ENCODE peak calls at places on chromosomes 12 and 14, in nine cellular contexts. Y, D, M, P, K, G, H, Q and C are unnamed samples.

GRCh38 chr14:105255021-105255507 is 6.7 kb downstream of the BTBD6 start:
- DNase-seq in Y (no peak), D (no peak), M (peak; percentile 41), P (no peak), K (no peak), G (no peak), H (peak; percentile 81), Q (no peak), C (peak; percentile 16)

GRCh38 chr12:99911076-99911475 is 73.7 kb downstream of the ANKS1B start:
- DNase-seq in Y (no peak), D (peak; percentile 27), M (no peak), P (peak; percentile 27), K (no peak), G (peak; percentile 61), H (peak; percentile 94), Q (no peak), C (peak; percentile 71)

GRCh38 chr14:81055971-81056370 is 100.5 kb downstream of the TSHR start:
- DNase-seq in Y (no peak), D (no peak), M (no peak), P (no peak), K (no peak), G (no peak), H (no peak), Q (no peak), C (no peak)

GRCh38 chr14:59664741-59665140 is 88.1 kb upstream of the CCDC175 start:
- DNase-seq in Y (no peak), D (no peak), M (no peak), P (no peak), K (no peak), G (no peak), H (no peak), Q (no peak), C (no peak)

GRCh38 chr12:14885718-14886201 is at the start of gene MGP:
- DNase-seq in Y (no peak), D (no peak), M (no peak), P (peak; percentile 71), K (no peak), G (no peak), H (no peak), Q (no peak), C (no peak)

GRCh38 chr14:95046711-95047681 is 110.3 kb downstream of the DICER1 start:
- DNase-seq in Y (no peak), D (no peak), M (no peak), P (no peak), K (peak; percentile 37), G (no peak), H (peak; percentile 3), Q (peak; percentile 64), C (peak; percentile 25)

GRCh38 chr12:75766263-75767160 is 255.1 kb upstream of the KRR1 start:
- DNase-seq in Y (no peak), D (no peak), M (no peak), P (no peak), K (no peak), G (no peak), H (peak; percentile 59), Q (no peak), C (peak; percentile 43)

GRCh38 chr14:20494935-20495766 is 10.2 kb upstream of the RNASE10 start:
- DNase-seq in Y (no peak), D (no peak), M (no peak), P (no peak), K (no peak), G (no peak), H (no peak), Q (no peak), C (no peak)

GRCh38 chr12:78970041-78970440 is 105.5 kb downstream of the SYT1 start:
- DNase-seq in Y (no peak), D (no peak), M (no peak), P (no peak), K (no peak), G (no peak), H (no peak), Q (no peak), C (peak; percentile 11)

GRCh38 chr12:12079291-12079690 is 8.6 kb downstream of the BCL2L14 start:
- DNase-seq in Y (no peak), D (no peak), M (no peak), P (no peak), K (no peak), G (no peak), H (peak; percentile 67), Q (no peak), C (no peak)

GRCh38 chr14:23106747-23107045 is 1.9 kb upstream of the CIROP start:
- DNase-seq in Y (no peak), D (no peak), M (no peak), P (no peak), K (no peak), G (no peak), H (no peak), Q (peak; percentile 7), C (no peak)

GRCh38 chr12:39043425-39043824 is 138.0 kb upstream of the CPNE8 start:
- DNase-seq in Y (no peak), D (no peak), M (no peak), P (no peak), K (no peak), G (no peak), H (no peak), Q (no peak), C (no peak)

DNA sequence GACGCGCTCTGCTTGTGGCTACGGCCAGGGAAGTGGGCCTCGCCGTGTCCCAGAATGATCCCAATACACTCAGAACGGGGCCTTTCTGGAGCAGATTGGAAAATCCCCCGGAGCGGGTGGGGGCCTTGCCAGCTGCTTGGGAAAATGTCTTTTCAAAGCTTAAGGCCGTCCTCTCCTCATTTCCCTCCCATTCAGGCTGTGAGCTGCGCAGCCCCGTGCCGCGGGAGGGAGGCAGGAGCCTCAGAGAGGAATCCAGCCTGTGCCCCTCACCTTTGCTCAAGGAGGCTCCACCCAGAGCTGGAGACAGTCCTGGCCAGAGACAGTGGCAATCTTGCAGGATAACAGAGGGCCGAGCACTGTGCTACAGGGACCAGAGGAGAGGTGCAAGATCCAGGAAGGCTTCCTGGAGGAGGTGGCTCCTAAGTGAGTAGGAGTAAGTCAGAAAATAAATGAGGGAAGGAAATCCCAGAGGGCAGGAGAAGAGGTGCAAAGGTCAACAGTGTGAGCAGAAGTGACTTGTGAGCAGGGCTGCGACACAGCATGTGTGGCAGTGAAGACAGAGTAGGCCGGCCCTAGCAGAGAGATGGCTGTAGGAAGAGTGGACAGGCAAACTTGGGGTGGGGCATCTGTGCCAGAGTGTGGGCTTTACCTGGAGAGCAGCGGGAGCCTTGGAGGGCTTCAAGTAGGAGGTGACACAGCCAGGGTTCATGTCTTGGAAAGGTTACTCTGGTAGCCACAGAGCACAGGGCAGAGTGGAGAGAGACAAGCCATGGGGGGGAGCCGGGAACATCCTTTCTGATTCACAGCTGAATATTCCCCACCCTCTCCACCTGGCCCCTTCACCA is 53.8 kb upstream of the DIO3 start:
- DNase-seq in Y (no peak), D (no peak), M (peak; percentile 42), P (no peak), K (no peak), G (no peak), H (no peak), Q (peak; percentile 68), C (peak; percentile 26)
- H3K4me3 ChIP-seq in Y (no peak overlapping the region), D (no peak overlapping the region), M (no peak overlapping the region), P (no peak overlapping the region), K (no peak overlapping the region), G (no peak overlapping the region), H (no peak overlapping the region), Q (no peak overlapping the region), C (no peak overlapping the region)

DNA sequence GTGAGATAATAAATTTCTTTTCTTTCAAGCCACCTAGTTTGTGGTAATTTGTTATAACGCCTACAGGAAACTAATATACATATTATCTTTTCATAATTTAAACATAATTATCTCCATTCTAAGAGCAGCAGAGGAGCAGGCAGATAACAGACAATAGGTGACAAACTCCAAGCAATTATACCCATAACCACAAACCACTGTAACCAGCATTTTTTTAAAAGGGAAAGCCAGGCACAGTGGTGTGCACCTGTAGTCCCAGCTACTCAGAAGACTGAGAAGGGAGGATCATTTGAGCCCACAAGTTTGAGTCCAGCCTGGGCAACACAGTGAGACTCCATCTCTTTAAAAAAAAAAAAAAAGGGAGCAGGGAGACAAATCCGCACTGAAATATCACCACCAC is 54.9 kb downstream of the ATF7 start:
- DNase-seq in Y (no peak), D (no peak), M (no peak), P (no peak), K (no peak), G (no peak), H (no peak), Q (no peak), C (no peak)
- H3K27ac ChIP-seq in Y (no peak overlapping the region), D (no peak overlapping the region), M (no peak overlapping the region), P (no peak overlapping the region), K (no peak overlapping the region), G (no peak overlapping the region), H (no peak overlapping the region), Q (no peak overlapping the region), C (no peak overlapping the region)

GRCh38 chr12:1777798-1778197 is 42.6 kb upstream of the LRTM2 start:
- DNase-seq in Y (no peak), D (no peak), M (no peak), P (no peak), K (no peak), G (no peak), H (peak; percentile 72), Q (no peak), C (peak; percentile 37)
- H3K4me3 ChIP-seq in Y (no peak overlapping the region), D (no peak overlapping the region), M (no peak overlapping the region), P (no peak overlapping the region), K (no peak overlapping the region), G (no peak overlapping the region), H (no peak overlapping the region), Q (no peak overlapping the region), C (no peak overlapping the region)

GRCh38 chr12:124370384-124370783 is 75.5 kb downstream of the RFLNA start:
- DNase-seq in Y (no peak), D (no peak), M (no peak), P (no peak), K (no peak), G (no peak), H (no peak), Q (no peak), C (no peak)

GRCh38 chr12:124368421-124369032 is 73.6 kb downstream of the RFLNA start:
- DNase-seq in Y (no peak), D (no peak), M (no peak), P (no peak), K (no peak), G (no peak), H (no peak), Q (no peak), C (no peak)

GRCh38 chr12:124370851-124371250 is 76.0 kb downstream of the RFLNA start:
- DNase-seq in Y (no peak), D (no peak), M (no peak), P (no peak), K (no peak), G (no peak), H (no peak), Q (no peak), C (no peak)

GRCh38 chr12:124369055-124369900 is 74.4 kb downstream of the RFLNA start:
- DNase-seq in Y (no peak), D (no peak), M (peak; percentile 92), P (peak; percentile 91), K (peak; percentile 85), G (no peak), H (peak; percentile 36), Q (peak; percentile 88), C (peak; percentile 93)

DNA sequence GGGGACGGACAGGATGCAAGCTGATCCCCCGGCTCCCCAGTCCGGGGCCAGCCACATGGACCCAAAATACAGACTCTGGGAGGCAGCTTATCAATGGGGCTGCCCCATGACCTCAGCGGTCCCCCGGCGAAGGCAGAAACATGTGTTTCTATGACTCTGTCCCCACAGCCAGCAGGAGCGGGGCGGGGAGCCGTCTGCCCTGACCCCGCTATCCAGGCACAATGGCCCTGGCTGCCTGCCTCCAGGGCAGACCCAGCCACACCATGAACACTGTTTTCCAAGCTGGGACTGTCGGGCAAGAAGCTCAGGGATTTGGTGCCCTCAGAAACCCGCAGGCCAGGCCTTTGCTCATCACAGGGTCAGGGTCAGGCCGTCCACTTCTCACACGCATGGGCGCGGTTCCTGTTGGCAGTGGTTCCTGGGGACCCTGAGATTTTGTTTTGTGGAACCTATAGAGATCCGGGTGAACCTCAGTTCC is 75.0 kb downstream of the RFLNA start:
- DNase-seq in Y (no peak), D (no peak), M (no peak), P (no peak), K (peak; percentile 73), G (no peak), H (no peak), Q (no peak), C (no peak)
- H3K27ac ChIP-seq in Y (no peak overlapping the region), D (peak overlapping the region; percentile 52), M (peak overlapping the region; percentile 90), P (peak overlapping the region; percentile 96), K (peak overlapping the region; percentile 96), G (peak overlapping the region; percentile 86), H (peak overlapping the region; percentile 4), Q (peak overlapping the region; percentile 82), C (peak overlapping the region; percentile 16)